ENCODE peak calls at places on chromosome 11, in nine cellular contexts. X, M, Y, E, T, S, P, U and Q are unnamed samples.

GRCh38 chr11:26623076-26623666 is 51.1 kb upstream of the MUC15 start:
- DNase-seq in X (no peak), M (no peak), Y (no peak), E (no peak), T (peak; percentile 42), S (no peak), P (no peak), U (peak; percentile 25), Q (no peak)

GRCh38 chr11:112179601-112180000 is 4.3 kb downstream of the BCO2 start:
- DNase-seq in X (no peak), M (no peak), Y (no peak), E (no peak), T (no peak), S (no peak), P (no peak), U (no peak), Q (no peak)

GRCh38 chr11:108324587-108324986 is 101.7 kb downstream of the ATM start:
- DNase-seq in X (no peak), M (no peak), Y (no peak), E (no peak), T (no peak), S (no peak), P (no peak), U (peak; percentile 14), Q (no peak)

GRCh38 chr11:77244277-77245014 is 57.0 kb downstream of the GDPD4 start:
- DNase-seq in X (no peak), M (no peak), Y (no peak), E (no peak), T (peak; percentile 24), S (no peak), P (no peak), U (peak; percentile 86), Q (no peak)

GRCh38 chr11:36478700-36479329 is 31.3 kb downstream of the TRAF6 start:
- DNase-seq in X (no peak), M (no peak), Y (no peak), E (no peak), T (peak; percentile 60), S (no peak), P (peak; percentile 22), U (no peak), Q (no peak)

GRCh38 chr11:1049911-1050580 is 13.5 kb upstream of the MUC6 start:
- DNase-seq in X (no peak), M (no peak), Y (no peak), E (no peak), T (no peak), S (no peak), P (no peak), U (no peak), Q (no peak)

GRCh38 chr11:7077101-7077500 is 11.7 kb upstream of the RBMXL2 start:
- DNase-seq in X (no peak), M (no peak), Y (no peak), E (no peak), T (no peak), S (no peak), P (no peak), U (no peak), Q (no peak)

GRCh38 chr11:16297332-16297731 is 59.0 kb downstream of the SOX6 start:
- DNase-seq in X (no peak), M (no peak), Y (no peak), E (no peak), T (no peak), S (no peak), P (no peak), U (no peak), Q (no peak)

GRCh38 chr11:14334193-14334592 is 24.8 kb downstream of the RRAS2 start:
- DNase-seq in X (no peak), M (no peak), Y (no peak), E (no peak), T (no peak), S (no peak), P (no peak), U (no peak), Q (no peak)

GRCh38 chr11:14327105-14327504 is 31.9 kb downstream of the RRAS2 start:
- DNase-seq in X (no peak), M (no peak), Y (no peak), E (no peak), T (no peak), S (no peak), P (no peak), U (no peak), Q (no peak)

GRCh38 chr11:14334893-14335292 is 24.1 kb downstream of the RRAS2 start:
- DNase-seq in X (no peak), M (no peak), Y (no peak), E (no peak), T (no peak), S (no peak), P (no peak), U (no peak), Q (no peak)

GRCh38 chr11:14331476-14332136 is 27.4 kb downstream of the RRAS2 start:
- DNase-seq in X (no peak), M (no peak), Y (no peak), E (no peak), T (no peak), S (no peak), P (no peak), U (no peak), Q (no peak)

GRCh38 chr11:14329702-14330101 is 29.3 kb downstream of the RRAS2 start:
- DNase-seq in X (no peak), M (no peak), Y (no peak), E (no peak), T (no peak), S (no peak), P (no peak), U (no peak), Q (no peak)
- H3K4me1 ChIP-seq in X (no peaks in the 10 kb centered on the region), M (peaks cover 5% of the 10 kb centered on the region), Y (no peaks in the 10 kb centered on the region), E (no peaks in the 10 kb centered on the region), T (peaks cover 16% of the 10 kb centered on the region), S (peaks cover 41% of the 10 kb centered on the region), P (no peaks in the 10 kb centered on the region), U (no peaks in the 10 kb centered on the region), Q (no peaks in the 10 kb centered on the region)

GRCh38 chr11:27968461-27968860 is 139.5 kb downstream of the KIF18A start:
- DNase-seq in X (no peak), M (no peak), Y (no peak), E (no peak), T (no peak), S (no peak), P (no peak), U (no peak), Q (no peak)

GRCh38 chr11:27976262-27976661 is 131.7 kb downstream of the KIF18A start:
- DNase-seq in X (no peak), M (no peak), Y (no peak), E (no peak), T (no peak), S (no peak), P (no peak), U (peak; percentile 34), Q (no peak)

GRCh38 chr11:27973851-27974536 is 134.0 kb downstream of the KIF18A start:
- DNase-seq in X (no peak), M (no peak), Y (no peak), E (no peak), T (no peak), S (no peak), P (no peak), U (no peak), Q (no peak)

GRCh38 chr11:27972432-27973170 is 135.4 kb downstream of the KIF18A start:
- DNase-seq in X (no peak), M (no peak), Y (no peak), E (no peak), T (no peak), S (no peak), P (no peak), U (peak; percentile 34), Q (no peak)

DNA sequence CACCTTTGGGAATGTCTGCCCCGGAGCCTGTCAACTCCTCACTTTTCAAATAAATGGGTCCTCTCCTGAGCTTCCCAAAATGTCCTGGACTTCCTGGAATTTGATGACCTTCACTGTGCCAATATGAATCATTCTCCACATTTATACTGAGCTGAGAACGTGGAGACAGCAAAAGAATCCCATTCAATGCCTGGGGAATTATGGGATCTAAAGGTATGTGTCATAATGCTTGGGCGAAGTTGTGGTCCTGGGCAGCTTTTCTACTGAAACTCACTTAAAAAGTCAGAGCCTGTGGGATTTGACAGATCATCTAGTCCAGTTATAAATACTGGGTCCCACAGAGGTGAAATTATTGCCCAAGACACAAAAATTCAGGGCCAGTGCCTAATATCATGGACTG is 136.7 kb downstream of the KIF18A start:
- DNase-seq in X (no peak), M (no peak), Y (no peak), E (no peak), T (no peak), S (no peak), P (no peak), U (peak; percentile 39), Q (no peak)
- H3K4me3 ChIP-seq in X (no peak overlapping the region), M (no peak overlapping the region), Y (no peak overlapping the region), E (no peak overlapping the region), T (no peak overlapping the region), S (no peak overlapping the region), P (no peak overlapping the region), U (no peak overlapping the region), Q (no peak overlapping the region)

DNA sequence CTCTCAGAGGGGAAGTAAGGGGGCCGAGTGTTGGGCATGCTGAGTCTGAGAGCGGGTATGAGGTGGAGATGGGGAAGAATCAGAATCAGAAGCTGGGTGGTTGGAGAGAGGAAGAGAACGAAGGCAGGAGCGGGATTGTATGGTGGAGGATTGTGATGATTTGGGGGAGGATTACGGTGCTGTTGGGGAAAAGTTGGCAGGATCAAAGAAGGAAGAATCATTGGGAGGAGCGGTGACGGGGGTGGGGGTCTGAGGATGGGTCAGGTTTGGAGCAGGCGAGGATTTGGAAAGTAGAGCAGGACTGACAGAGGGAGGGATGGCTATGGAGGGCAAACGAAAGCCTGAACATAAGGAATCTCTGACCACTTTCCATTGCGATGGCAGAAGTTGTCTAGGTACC is 22.1 kb downstream of the ZNF195 start:
- DNase-seq in X (no peak), M (no peak), Y (no peak), E (no peak), T (no peak), S (no peak), P (no peak), U (no peak), Q (no peak)
- H3K4me1 ChIP-seq in X (no peaks in the 10 kb centered on the region), M (no peaks in the 10 kb centered on the region), Y (no peaks in the 10 kb centered on the region), E (no peaks in the 10 kb centered on the region), T (no peaks in the 10 kb centered on the region), S (no peaks in the 10 kb centered on the region), P (no peaks in the 10 kb centered on the region), U (no peaks in the 10 kb centered on the region), Q (no peaks in the 10 kb centered on the region)

GRCh38 chr11:65648997-65649491 is 11.1 kb downstream of the SIPA1 start:
- DNase-seq in X (no peak), M (no peak), Y (no peak), E (no peak), T (no peak), S (no peak), P (no peak), U (no peak), Q (no peak)

GRCh38 chr11:65649656-65650546 is 12.0 kb downstream of the SIPA1 start:
- DNase-seq in X (peak; percentile 46), M (no peak), Y (no peak), E (no peak), T (no peak), S (no peak), P (no peak), U (no peak), Q (no peak)

GRCh38 chr11:65651339-65651588 is 11.5 kb downstream of the RELA start:
- DNase-seq in X (peak; percentile 41), M (no peak), Y (no peak), E (no peak), T (no peak), S (no peak), P (no peak), U (no peak), Q (no peak)

GRCh38 chr11:65651589-65652510 is 10.9 kb downstream of the RELA start:
- DNase-seq in X (peak; percentile 67), M (no peak), Y (no peak), E (no peak), T (no peak), S (no peak), P (no peak), U (peak; percentile 22), Q (no peak)

GRCh38 chr11:65650547-65651338 is 12.0 kb downstream of the RELA start:
- DNase-seq in X (peak; percentile 48), M (no peak), Y (no peak), E (no peak), T (no peak), S (no peak), P (no peak), U (no peak), Q (no peak)
- H3K4me3 ChIP-seq in X (no peak overlapping the region), M (no peak overlapping the region), Y (no peak overlapping the region), E (no peak overlapping the region), T (no peak overlapping the region), S (no peak overlapping the region), P (no peak overlapping the region), U (no peak overlapping the region), Q (no peak overlapping the region)